ENCODE peak calls at places on chromosome 13, in nine cellular contexts. One of them, this sample, is unnamed.

GRCh38 chr13:43284162-43284561 is 260.8 kb downstream of the DNAJC15 start:
- DNase-seq in activated naive CD8-positive, alpha-beta T cell treated with anti-CD3 and anti-CD28 coated beads for 36 hours: no peak
- DNase-seq in Calu3: no peak
- DNase-seq in SHP77: no peak
- DNase-seq in M059J: peak
- DNase-seq in NCI-H748 treated with DMSO at 0.1 percent for 48 hours: no peak
- DNase-seq in AG04449: no peak
- DNase-seq in endothelial cell: no peak
- DNase-seq in GM03348: peak
- DNase-seq in this sample: peak

GRCh38 chr13:30581582-30581981 is 36.1 kb upstream of the USPL1 start:
- DNase-seq in NCI-H748 treated with DMSO at 0.1 percent for 48 hours: no peak
- DNase-seq in activated naive CD8-positive, alpha-beta T cell treated with anti-CD3 and anti-CD28 coated beads for 36 hours: no peak
- DNase-seq in endothelial cell: peak
- DNase-seq in SHP77: no peak
- DNase-seq in AG04449: no peak
- DNase-seq in GM03348: peak
- DNase-seq in M059J: peak
- DNase-seq in Calu3: peak
- DNase-seq in this sample: no peak

GRCh38 chr13:39401091-39401647 is 201.8 kb downstream of the LHFPL6 start:
- DNase-seq in GM03348: no peak
- DNase-seq in SHP77: no peak
- DNase-seq in Calu3: no peak
- DNase-seq in endothelial cell: no peak
- DNase-seq in AG04449: no peak
- DNase-seq in M059J: no peak
- DNase-seq in NCI-H748 treated with DMSO at 0.1 percent for 48 hours: no peak
- DNase-seq in activated naive CD8-positive, alpha-beta T cell treated with anti-CD3 and anti-CD28 coated beads for 36 hours: no peak
- DNase-seq in this sample: no peak

GRCh38 chr13:113584870-113585671 is 518 bp downstream of the TFDP1 start:
- DNase-seq in GM03348: peak
- DNase-seq in activated naive CD8-positive, alpha-beta T cell treated with anti-CD3 and anti-CD28 coated beads for 36 hours: peak
- DNase-seq in NCI-H748 treated with DMSO at 0.1 percent for 48 hours: no peak
- DNase-seq in M059J: peak
- DNase-seq in endothelial cell: no peak
- DNase-seq in Calu3: peak
- DNase-seq in AG04449: no peak
- DNase-seq in SHP77: peak
- DNase-seq in this sample: no peak

GRCh38 chr13:113534236-113534860 is 43.8 kb upstream of the DCUN1D2 start:
- DNase-seq in activated naive CD8-positive, alpha-beta T cell treated with anti-CD3 and anti-CD28 coated beads for 36 hours: no peak
- DNase-seq in AG04449: no peak
- DNase-seq in Calu3: no peak
- DNase-seq in endothelial cell: no peak
- DNase-seq in NCI-H748 treated with DMSO at 0.1 percent for 48 hours: no peak
- DNase-seq in SHP77: no peak
- DNase-seq in GM03348: no peak
- DNase-seq in M059J: no peak
- DNase-seq in this sample: no peak

GRCh38 chr13:30744056-30744684 is 8.8 kb downstream of the ALOX5AP start:
- DNase-seq in GM03348: peak
- DNase-seq in activated naive CD8-positive, alpha-beta T cell treated with anti-CD3 and anti-CD28 coated beads for 36 hours: peak
- DNase-seq in SHP77: no peak
- DNase-seq in M059J: peak
- DNase-seq in Calu3: peak
- DNase-seq in NCI-H748 treated with DMSO at 0.1 percent for 48 hours: no peak
- DNase-seq in endothelial cell: no peak
- DNase-seq in AG04449: no peak
- DNase-seq in this sample: peak

GRCh38 chr13:109494955-109495354 is 291.4 kb downstream of the IRS2 start:
- DNase-seq in GM03348: peak
- DNase-seq in Calu3: no peak
- DNase-seq in activated naive CD8-positive, alpha-beta T cell treated with anti-CD3 and anti-CD28 coated beads for 36 hours: no peak
- DNase-seq in NCI-H748 treated with DMSO at 0.1 percent for 48 hours: peak
- DNase-seq in SHP77: peak
- DNase-seq in endothelial cell: no peak
- DNase-seq in AG04449: no peak
- DNase-seq in M059J: peak
- DNase-seq in this sample: no peak

GRCh38 chr13:33138441-33138840 is 122.2 kb downstream of the KL start:
- DNase-seq in endothelial cell: no peak
- DNase-seq in M059J: no peak
- DNase-seq in AG04449: no peak
- DNase-seq in Calu3: no peak
- DNase-seq in NCI-H748 treated with DMSO at 0.1 percent for 48 hours: no peak
- DNase-seq in GM03348: no peak
- DNase-seq in SHP77: no peak
- DNase-seq in activated naive CD8-positive, alpha-beta T cell treated with anti-CD3 and anti-CD28 coated beads for 36 hours: no peak
- DNase-seq in this sample: no peak

GRCh38 chr13:93420206-93420605 is 193.6 kb downstream of the GPC6 start:
- DNase-seq in SHP77: no peak
- DNase-seq in M059J: no peak
- DNase-seq in endothelial cell: no peak
- DNase-seq in NCI-H748 treated with DMSO at 0.1 percent for 48 hours: no peak
- DNase-seq in Calu3: no peak
- DNase-seq in AG04449: no peak
- DNase-seq in activated naive CD8-positive, alpha-beta T cell treated with anti-CD3 and anti-CD28 coated beads for 36 hours: no peak
- DNase-seq in GM03348: no peak
- DNase-seq in this sample: no peak

GRCh38 chr13:40764587-40765403 is 6.2 kb downstream of the MRPS31 start:
- DNase-seq in activated naive CD8-positive, alpha-beta T cell treated with anti-CD3 and anti-CD28 coated beads for 36 hours: peak
- DNase-seq in M059J: no peak
- DNase-seq in endothelial cell: no peak
- DNase-seq in NCI-H748 treated with DMSO at 0.1 percent for 48 hours: no peak
- DNase-seq in Calu3: no peak
- DNase-seq in AG04449: no peak
- DNase-seq in SHP77: no peak
- DNase-seq in GM03348: peak
- DNase-seq in this sample: peak

GRCh38 chr13:51727634-51728274 is 76.2 kb downstream of the DHRS12 start:
- DNase-seq in Calu3: no peak
- DNase-seq in AG04449: no peak
- DNase-seq in GM03348: no peak
- DNase-seq in SHP77: no peak
- DNase-seq in endothelial cell: no peak
- DNase-seq in activated naive CD8-positive, alpha-beta T cell treated with anti-CD3 and anti-CD28 coated beads for 36 hours: no peak
- DNase-seq in M059J: no peak
- DNase-seq in NCI-H748 treated with DMSO at 0.1 percent for 48 hours: no peak
- DNase-seq in this sample: no peak

GRCh38 chr13:76646946-76647345 is 239.3 kb downstream of the KCTD12 start:
- DNase-seq in Calu3: no peak
- DNase-seq in AG04449: no peak
- DNase-seq in SHP77: no peak
- DNase-seq in NCI-H748 treated with DMSO at 0.1 percent for 48 hours: no peak
- DNase-seq in activated naive CD8-positive, alpha-beta T cell treated with anti-CD3 and anti-CD28 coated beads for 36 hours: no peak
- DNase-seq in endothelial cell: no peak
- DNase-seq in M059J: peak
- DNase-seq in GM03348: no peak
- DNase-seq in this sample: no peak

This sample was measured in renal cortical epithelial cell.